ENCODE peak calls at places on chromosomes 5 and 9, in nine cellular contexts. U, T, P, B, L, M, D, W and Q are unnamed samples.
A peak's percentile ranks its signal among the peaks of the same experiment; 100 is the strongest.

GRCh38 chr9:135378751-135379150 is 100.8 kb upstream of the PPP1R26 start:
- DNase-seq in U (no peak), T (no peak), P (no peak), B (no peak), L (no peak), M (no peak), D (no peak), W (no peak), Q (no peak)

GRCh38 chr5:133433641-133434040 is 178.7 kb downstream of the FSTL4 start:
- DNase-seq in U (no peak), T (no peak), P (no peak), B (no peak), L (no peak), M (no peak), D (no peak), W (no peak), Q (no peak)

GRCh38 chr5:63483338-63483737 is 478.9 kb downstream of the HTR1A start:
- DNase-seq in U (no peak), T (no peak), P (no peak), B (no peak), L (no peak), M (no peak), D (no peak), W (no peak), Q (no peak)

GRCh38 chr9:81071108-81071507 is 618.2 kb downstream of the TLE1 start:
- DNase-seq in U (no peak), T (no peak), P (no peak), B (no peak), L (no peak), M (no peak), D (no peak), W (no peak), Q (no peak)

GRCh38 chr5:150522504-150523464 is 14.9 kb downstream of the NDST1 start:
- DNase-seq in U (no peak), T (no peak), P (no peak), B (no peak), L (no peak), M (no peak), D (no peak), W (peak; percentile 91), Q (no peak)

GRCh38 chr5:77636423-77637169 is 1.9 kb downstream of the OTP start:
- DNase-seq in U (no peak), T (no peak), P (no peak), B (no peak), L (no peak), M (no peak), D (no peak), W (no peak), Q (no peak)

GRCh38 chr5:23466401-23466886 is 41.0 kb upstream of the PRDM9 start:
- DNase-seq in U (no peak), T (no peak), P (no peak), B (no peak), L (peak; percentile 77), M (no peak), D (no peak), W (no peak), Q (no peak)

GRCh38 chr5:170056561-170057267 is 49.0 kb upstream of the FOXI1 start:
- DNase-seq in U (no peak), T (no peak), P (no peak), B (no peak), L (no peak), M (no peak), D (no peak), W (no peak), Q (no peak)

GRCh38 chr5:125093776-125094175 is 347.3 kb upstream of the ZNF608 start:
- DNase-seq in U (no peak), T (no peak), P (no peak), B (peak; percentile 44), L (peak; percentile 77), M (no peak), D (no peak), W (no peak), Q (no peak)

GRCh38 chr9:1490341-1491115 is 440.4 kb downstream of the DMRT2 start:
- DNase-seq in U (no peak), T (no peak), P (no peak), B (no peak), L (no peak), M (no peak), D (no peak), W (no peak), Q (no peak)

GRCh38 chr5:66979738-66980137 is 216.9 kb downstream of the CD180 start:
- DNase-seq in U (no peak), T (no peak), P (no peak), B (no peak), L (no peak), M (no peak), D (no peak), W (no peak), Q (no peak)

GRCh38 chr5:53167836-53168235 is 58.3 kb upstream of the MOCS2 start:
- DNase-seq in U (no peak), T (no peak), P (no peak), B (peak; percentile 4), L (peak; percentile 79), M (peak; percentile 58), D (no peak), W (no peak), Q (no peak)

GRCh38 chr5:132058646-132059042 is 1.8 kb upstream of the IL3 start:
- DNase-seq in U (no peak), T (no peak), P (no peak), B (no peak), L (no peak), M (no peak), D (no peak), W (no peak), Q (no peak)

GRCh38 chr5:127312131-127312530 is 21.5 kb downstream of the MEGF10 start:
- DNase-seq in U (peak; percentile 84), T (no peak), P (no peak), B (no peak), L (no peak), M (no peak), D (no peak), W (no peak), Q (no peak)

GRCh38 chr5:121725450-121725849 is 126.2 kb upstream of the FTMT start:
- DNase-seq in U (no peak), T (no peak), P (no peak), B (no peak), L (no peak), M (no peak), D (no peak), W (no peak), Q (no peak)

GRCh38 chr5:180811623-180812119 is 9.1 kb upstream of the MGAT1 start:
- DNase-seq in U (no peak), T (no peak), P (no peak), B (no peak), L (no peak), M (peak; percentile 46), D (no peak), W (no peak), Q (no peak)

GRCh38 chr9:126440938-126441337 is 114.3 kb downstream of the MVB12B start:
- DNase-seq in U (no peak), T (no peak), P (no peak), B (no peak), L (peak; percentile 12), M (no peak), D (no peak), W (no peak), Q (no peak)

GRCh38 chr5:157558681-157559080 is 16.9 kb downstream of the ADAM19 start:
- DNase-seq in U (no peak), T (no peak), P (no peak), B (no peak), L (no peak), M (peak; percentile 11), D (no peak), W (no peak), Q (no peak)

GRCh38 chr9:91362212-91362611 is 494 bp upstream of the AUH start:
- DNase-seq in U (no peak), T (no peak), P (no peak), B (no peak), L (no peak), M (no peak), D (no peak), W (no peak), Q (no peak)
- H3K4me3 ChIP-seq in U (peak overlapping the region; percentile 17), T (peak overlapping the region; percentile 87), P (no peak overlapping the region), B (no peak overlapping the region), L (no peak overlapping the region), M (peak overlapping the region; percentile 90), D (peak overlapping the region; percentile 67), W (peak overlapping the region; percentile 94), Q (peak overlapping the region; percentile 84)

GRCh38 chr9:69759478-69760277 is at the start of gene PTAR1:
- DNase-seq in U (peak; percentile 52), T (peak; percentile 54), P (peak; percentile 50), B (peak; percentile 47), L (peak; percentile 93), M (peak; percentile 96), D (peak; percentile 90), W (peak; percentile 95), Q (peak; percentile 55)

GRCh38 chr9:69758981-69759477 is 782 bp downstream of the PTAR1 start:
- DNase-seq in U (no peak), T (no peak), P (no peak), B (no peak), L (peak; percentile 17), M (no peak), D (no peak), W (no peak), Q (no peak)

GRCh38 chr9:69758001-69758730 is 1.6 kb downstream of the PTAR1 start:
- DNase-seq in U (no peak), T (no peak), P (no peak), B (no peak), L (peak; percentile 48), M (no peak), D (no peak), W (no peak), Q (no peak)

GRCh38 chr9:69762527-69762926 is 2.7 kb upstream of the PTAR1 start:
- DNase-seq in U (no peak), T (no peak), P (no peak), B (no peak), L (no peak), M (no peak), D (no peak), W (no peak), Q (no peak)

DNA sequence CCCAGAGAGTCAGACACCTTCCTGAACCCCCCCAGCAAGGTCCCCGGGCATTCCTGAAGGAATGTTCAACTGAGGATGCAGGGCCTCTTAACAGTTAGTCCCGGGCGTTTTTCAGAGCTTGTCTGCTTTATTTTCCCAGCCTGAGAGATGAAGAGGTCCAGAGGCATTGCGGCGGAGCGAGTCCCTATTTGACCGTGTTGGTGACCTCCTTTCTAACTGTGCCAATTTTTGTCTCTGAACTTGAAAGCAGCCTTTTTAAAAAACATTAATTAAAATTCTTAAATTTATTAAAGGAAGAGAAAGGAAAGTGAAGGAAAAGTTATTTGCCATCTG is 433 bp upstream of the PTAR1 start:
- DNase-seq in U (no peak), T (no peak), P (no peak), B (no peak), L (no peak), M (no peak), D (no peak), W (no peak), Q (no peak)
- H3K4me3 ChIP-seq in U (peak overlapping the region; percentile 70), T (peak overlapping the region; percentile 75), P (peak overlapping the region; percentile 98), B (peak overlapping the region; percentile 87), L (peak overlapping the region; percentile 39), M (peak overlapping the region; percentile 76), D (peak overlapping the region; percentile 64), W (peak overlapping the region; percentile 77), Q (peak overlapping the region; percentile 65)

GRCh38 chr9:95029720-95030119 is 287.8 kb downstream of the FANCC start:
- DNase-seq in U (no peak), T (no peak), P (no peak), B (no peak), L (no peak), M (no peak), D (no peak), W (no peak), Q (no peak)
- H3K4me3 ChIP-seq in U (no peak overlapping the region), T (no peak overlapping the region), P (no peak overlapping the region), B (no peak overlapping the region), L (no peak overlapping the region), M (no peak overlapping the region), D (no peak overlapping the region), W (no peak overlapping the region), Q (no peak overlapping the region)

GRCh38 chr5:7824995-7825394 is 25.9 kb downstream of the CFAP90 start:
- DNase-seq in U (no peak), T (no peak), P (no peak), B (no peak), L (no peak), M (no peak), D (no peak), W (no peak), Q (no peak)
- H3K4me3 ChIP-seq in U (no peak overlapping the region), T (no peak overlapping the region), P (no peak overlapping the region), B (no peak overlapping the region), L (no peak overlapping the region), M (no peak overlapping the region), D (no peak overlapping the region), W (no peak overlapping the region), Q (no peak overlapping the region)